ENCODE peak calls at places on chromosomes 4 and X, in six cellular contexts. E is GM19239, I is suprapubic skin, P is activated gamma-delta T cell, Z is NCI-H1436, O is Panc1. T is an unnamed sample.

GRCh38 chr4:33381806-33382205 is 2661.6 kb downstream of the PCDH7 start:
- DNase-seq in O (no peak), I (no peak), E (no peak), Z (no peak), P (no peak), T (no peak)

GRCh38 chr4:8515316-8516060 is 64.7 kb upstream of the GPR78 start:
- DNase-seq in E (no peak), I (no peak), Z (no peak), O (no peak), P (no peak), T (no peak)

GRCh38 chr4:10018818-10019438 is 2.4 kb downstream of the SLC2A9 start:
- DNase-seq in E (peak; percentile 92), Z (peak; percentile 87), P (peak; percentile 82), O (peak; percentile 57), I (peak; percentile 97), T (peak; percentile 97)

GRCh38 chr4:6179362-6179761 is 21.0 kb downstream of the JAKMIP1 start:
- DNase-seq in I (no peak), P (no peak), O (no peak), E (no peak), Z (no peak), T (no peak)

GRCh38 chrX:102833136-102833535 is 103.9 kb upstream of the RAB40AL start:
- DNase-seq in O (no peak), I (no peak), P (no peak), E (no peak), Z (no peak), T (no peak)

GRCh38 chrX:132958086-132958703 is at the start of gene HS6ST2:
- DNase-seq in Z (no peak), I (no peak), P (peak; percentile 13), E (no peak), O (no peak), T (no peak)

GRCh38 chr4:96136056-96136455 is 296.2 kb downstream of the PDHA2 start:
- DNase-seq in E (no peak), O (no peak), Z (no peak), I (no peak), P (no peak), T (no peak)

GRCh38 chrX:9492901-9493300 is 28.0 kb downstream of the TBL1X start:
- DNase-seq in O (no peak), P (no peak), Z (no peak), E (no peak), I (no peak), T (no peak)

GRCh38 chr4:159017323-159018036 is 85.4 kb upstream of the RAPGEF2 start:
- DNase-seq in O (no peak), Z (no peak), I (no peak), P (no peak), E (no peak), T (peak; percentile 15)

GRCh38 chr4:75639124-75639695 is 8.9 kb upstream of the CDKL2 start:
- DNase-seq in E (no peak), O (no peak), P (no peak), I (no peak), Z (no peak), T (no peak)

GRCh38 chr4:146310319-146311021 is 96.1 kb downstream of the REELD1 start:
- DNase-seq in O (no peak), Z (no peak), E (no peak), I (no peak), P (no peak), T (no peak)

GRCh38 chr4:121307441-121308327 is 73.1 kb downstream of the QRFPR start:
- DNase-seq in P (no peak), I (no peak), Z (peak; percentile 0), O (peak; percentile 35), E (peak; percentile 7), T (peak; percentile 69)

GRCh38 chrX:108270739-108271396 is 167.4 kb downstream of the COL4A6 start:
- DNase-seq in P (no peak), O (no peak), E (no peak), I (no peak), Z (no peak), T (peak; percentile 58)

GRCh38 chr4:143381171-143382118 is 44.8 kb downstream of the GAB1 start:
- DNase-seq in I (no peak), O (no peak), P (no peak), E (no peak), Z (no peak), T (no peak)

GRCh38 chrX:17414057-17414658 is 39.2 kb downstream of the NHS start:
- DNase-seq in E (no peak), P (no peak), I (no peak), Z (no peak), O (no peak), T (no peak)

GRCh38 chrX:115652221-115652620 is 91.2 kb downstream of the PLS3 start:
- DNase-seq in E (no peak), Z (no peak), P (no peak), I (no peak), O (no peak), T (no peak)

GRCh38 chr4:179521937-179522336 is 2079.7 kb upstream of the AGA start:
- DNase-seq in Z (no peak), E (no peak), P (no peak), I (no peak), O (no peak), T (no peak)

GRCh38 chrX:19156223-19156622 is 34.0 kb upstream of the ADGRG2 start:
- DNase-seq in I (no peak), Z (no peak), P (no peak), E (no peak), O (no peak), T (peak; percentile 15)

GRCh38 chr4:27270435-27270834 is 409.8 kb downstream of the STIM2 start:
- DNase-seq in E (no peak), P (no peak), I (no peak), Z (no peak), O (no peak), T (no peak)

GRCh38 chrX:103756736-103757135 is 19.9 kb upstream of the PLP1 start:
- DNase-seq in P (no peak), Z (no peak), I (no peak), O (no peak), E (no peak), T (no peak)

GRCh38 chr4:3700223-3700622 is 66.0 kb upstream of the ADRA2C start:
- DNase-seq in Z (no peak), P (no peak), I (peak; percentile 29), E (no peak), O (no peak), T (no peak)

GRCh38 chr4:66404149-66404548 is 733.9 kb upstream of the EPHA5 start:
- DNase-seq in E (no peak), O (no peak), I (no peak), P (no peak), Z (no peak), T (no peak)

GRCh38 chr4:100679926-100680325 is 162.1 kb upstream of the EMCN start:
- DNase-seq in I (no peak), P (no peak), Z (no peak), O (no peak), E (no peak), T (no peak)

GRCh38 chr4:14792702-14793227 is 209.5 kb upstream of the CPEB2 start:
- DNase-seq in O (no peak), Z (no peak), I (no peak), E (no peak), P (no peak), T (no peak)

GRCh38 chrX:107755721-107756120 is 19.9 kb downstream of the TSC22D3 start:
- DNase-seq in I (no peak), E (no peak), O (no peak), Z (no peak), P (no peak), T (no peak)

GRCh38 chrX:2464677-2465166 is 36.1 kb downstream of the DHRSX start:
- DNase-seq in Z (no peak), I (no peak), E (no peak), O (no peak), P (no peak), T (peak; percentile 30)

GRCh38 chrX:10011261-10011931 is 44.2 kb downstream of the CLDN34 start:
- DNase-seq in P (no peak), O (no peak), I (no peak), E (no peak), Z (no peak), T (peak; percentile 45)

GRCh38 chr4:146407669-146408084 is 114.1 kb downstream of the SLC10A7 start:
- DNase-seq in O (no peak), I (no peak), P (no peak), Z (no peak), E (no peak), T (no peak)

GRCh38 chr4:108535757-108536156 is 84.6 kb upstream of the RPL34 start:
- DNase-seq in O (no peak), I (no peak), P (no peak), E (no peak), Z (no peak), T (no peak)

GRCh38 chr4:180134116-180134866 is 2108.9 kb upstream of the TENM3 start:
- DNase-seq in Z (no peak), O (no peak), I (no peak), E (no peak), P (no peak), T (peak; percentile 31)

GRCh38 chrX:88613338-88613737 is 133.7 kb upstream of the CPXCR1 start:
- DNase-seq in P (no peak), O (no peak), E (no peak), Z (no peak), I (no peak), T (peak; percentile 7)

GRCh38 chr4:187416236-187416635 is 579.3 kb upstream of the ZFP42 start:
- DNase-seq in P (no peak), O (no peak), E (no peak), Z (no peak), I (no peak), T (no peak)

GRCh38 chr4:55132775-55133174 is 7.4 kb upstream of the KDR start:
- DNase-seq in E (no peak), I (no peak), Z (no peak), P (no peak), O (no peak), T (no peak)

GRCh38 chr4:3382251-3382650 is 59.5 kb upstream of the HGFAC start:
- DNase-seq in I (no peak), Z (no peak), O (no peak), P (no peak), E (no peak), T (no peak)

GRCh38 chr4:85905761-85906160 is 430.8 kb downstream of the ARHGAP24 start:
- DNase-seq in Z (peak; percentile 31), P (no peak), I (no peak), O (no peak), E (no peak), T (no peak)

GRCh38 chr4:75950416-75950815 is 9.6 kb upstream of the NAAA start:
- DNase-seq in Z (no peak), O (no peak), I (no peak), E (no peak), P (no peak), T (no peak)

T was measured in NB4.